ENCODE peak calls at places on chromosome 17, in seven cellular contexts. F is A172; B is RPMI8226; P is EL; I is activated T-helper 1 cell treated with anti-CD3 and anti-CD28 coated beads, Interleukin-12 subunit alpha, Interleukin-12 subunit beta, Interleukin-2, Interleukin-4 antibody, amounts not matched to agents 30 ng/mL and 10 ng/mL and 1 ng/mL, durations not matched to agents 14 hours and 24 hours and 36 hours; M is iris pigment epithelial cell; A is fibroblast of the aortic adventitia. Z is an unnamed sample.

GRCh38 chr17:36000730-36001108 is 634 bp downstream of the CCL15 start:
- DNase-seq in F (no peak), B (no peak), P (no peak), I (no peak), M (no peak), A (no peak), Z (no peak)

GRCh38 chr17:48725005-48725293 is 2.0 kb downstream of the PRAC2 start:
- DNase-seq in F (no peak), B (no peak), P (no peak), I (no peak), M (no peak), A (no peak), Z (peak; percentile 20)

GRCh38 chr17:76700627-76701470 is 9.9 kb downstream of the MXRA7 start:
- DNase-seq in F (no peak), B (no peak), P (peak; percentile 91), I (no peak), M (peak; percentile 92), A (peak; percentile 83), Z (peak; percentile 61)

GRCh38 chr17:83176272-83176955 is 97.0 kb downstream of the METRNL start:
- DNase-seq in F (no peak), B (no peak), P (no peak), I (no peak), M (no peak), A (no peak), Z (no peak)

GRCh38 chr17:78618264-78619066 is 41.3 kb upstream of the DNAH17 start:
- DNase-seq in F (no peak), B (no peak), P (no peak), I (no peak), M (no peak), A (peak; percentile 63), Z (no peak)

GRCh38 chr17:17783825-17784598 is 52.8 kb downstream of the SREBF1 start:
- DNase-seq in F (no peak), B (peak; percentile 83), P (no peak), I (no peak), M (peak; percentile 58), A (peak; percentile 36), Z (peak; percentile 60)

GRCh38 chr17:81523139-81524062 is 4.8 kb upstream of the FSCN2 start:
- DNase-seq in F (peak; percentile 75), B (no peak), P (no peak), I (no peak), M (peak; percentile 51), A (peak; percentile 63), Z (peak; percentile 57)

GRCh38 chr17:9991351-9991750 is 86.3 kb upstream of the RCVRN start:
- DNase-seq in F (no peak), B (no peak), P (no peak), I (no peak), M (no peak), A (no peak), Z (no peak)

GRCh38 chr17:44733753-44734152 is 25.0 kb upstream of the ADAM11 start:
- DNase-seq in F (peak; percentile 25), B (no peak), P (no peak), I (no peak), M (peak; percentile 16), A (no peak), Z (peak; percentile 32)

GRCh38 chr17:82239401-82239925 is 10.6 kb downstream of the SLC16A3 start:
- DNase-seq in F (no peak), B (no peak), P (no peak), I (no peak), M (no peak), A (no peak), Z (no peak)

GRCh38 chr17:43791589-43791988 is 11.4 kb downstream of the CFAP97D1 start:
- DNase-seq in F (peak; percentile 86), B (peak; percentile 48), P (peak; percentile 53), I (no peak), M (peak; percentile 62), A (peak; percentile 57), Z (peak; percentile 24)

Z was measured in NB4.